ENCODE peak calls at places on chromosome 21, in nine cellular contexts. L, B, I, H, G, J, U, X and Q are unnamed samples.

GRCh38 chr21:35547946-35548774 is 499.1 kb upstream of the RUNX1 start:
- DNase-seq in L (no peak), B (no peak), I (no peak), H (no peak), G (no peak), J (no peak), U (no peak), X (no peak), Q (no peak)

GRCh38 chr21:43609501-43610340 is 49.6 kb downstream of the HSF2BP start:
- DNase-seq in L (no peak), B (no peak), I (peak), H (no peak), G (no peak), J (peak), U (no peak), X (peak), Q (peak)

GRCh38 chr21:45290948-45291612 is 3.4 kb upstream of the POFUT2 start:
- DNase-seq in L (no peak), B (peak), I (no peak), H (no peak), G (no peak), J (no peak), U (no peak), X (peak), Q (peak)

GRCh38 chr21:45427331-45428271 is 22.6 kb downstream of the COL18A1 start:
- DNase-seq in L (no peak), B (no peak), I (peak), H (no peak), G (no peak), J (peak), U (no peak), X (peak), Q (peak)

GRCh38 chr21:46189213-46189958 is 5.1 kb upstream of the SPATC1L start:
- DNase-seq in L (no peak), B (no peak), I (no peak), H (peak), G (no peak), J (no peak), U (no peak), X (peak), Q (no peak)

GRCh38 chr21:27505516-27505915 is 538.6 kb upstream of the ADAMTS5 start:
- DNase-seq in L (no peak), B (no peak), I (no peak), H (no peak), G (no peak), J (no peak), U (no peak), X (peak), Q (no peak)

GRCh38 chr21:29737188-29737587 is 202.6 kb downstream of the GRIK1 start:
- DNase-seq in L (no peak), B (no peak), I (no peak), H (no peak), G (no peak), J (no peak), U (no peak), X (no peak), Q (no peak)

GRCh38 chr21:43954896-43955295 is 57.2 kb upstream of the TRAPPC10 start:
- DNase-seq in L (no peak), B (no peak), I (no peak), H (no peak), G (no peak), J (no peak), U (no peak), X (no peak), Q (peak)

GRCh38 chr21:43297411-43297981 is 128.7 kb downstream of the CRYAA start:
- DNase-seq in L (no peak), B (peak), I (no peak), H (no peak), G (no peak), J (no peak), U (no peak), X (no peak), Q (no peak)

GRCh38 chr21:16554522-16554921 is 824.7 kb downstream of the USP25 start:
- DNase-seq in L (no peak), B (no peak), I (no peak), H (no peak), G (peak), J (no peak), U (no peak), X (no peak), Q (no peak)

GRCh38 chr21:16551101-16551695 is 821.4 kb downstream of the USP25 start:
- DNase-seq in L (no peak), B (no peak), I (no peak), H (no peak), G (no peak), J (no peak), U (no peak), X (no peak), Q (no peak)
- TF ChIP-seq CTCF in L (no peak), B (no peak), I (no peak), H (no peak), G (no peak), J (no peak), U (no peak), X (no peak), Q (no peak)

GRCh38 chr21:36851121-36851520 is 115.3 kb downstream of the HLCS start:
- DNase-seq in L (no peak), B (no peak), I (no peak), H (no peak), G (no peak), J (no peak), U (no peak), X (no peak), Q (no peak)
- H3K27ac ChIP-seq in L (no peak), B (no peak), I (no peak), H (no peak), G (no peak), J (no peak), U (no peak), X (no peak), Q (no peak)

GRCh38 chr21:39788383-39788782 is 43.4 kb downstream of the IGSF5 start:
- DNase-seq in L (no peak), B (peak), I (peak), H (peak), G (peak), J (peak), U (no peak), X (peak), Q (peak)
- TF ChIP-seq CTCF in L (no peak), B (peak), I (peak), H (peak), G (peak), J (peak), U (no peak), X (peak), Q (peak)

GRCh38 chr21:32545948-32546441 is 39.3 kb downstream of the TCP10L start:
- DNase-seq in L (no peak), B (no peak), I (no peak), H (no peak), G (no peak), J (no peak), U (no peak), X (peak), Q (no peak)
- H3K27ac ChIP-seq in L (no peak), B (no peak), I (no peak), H (no peak), G (no peak), J (no peak), U (no peak), X (no peak), Q (no peak)

DNA sequence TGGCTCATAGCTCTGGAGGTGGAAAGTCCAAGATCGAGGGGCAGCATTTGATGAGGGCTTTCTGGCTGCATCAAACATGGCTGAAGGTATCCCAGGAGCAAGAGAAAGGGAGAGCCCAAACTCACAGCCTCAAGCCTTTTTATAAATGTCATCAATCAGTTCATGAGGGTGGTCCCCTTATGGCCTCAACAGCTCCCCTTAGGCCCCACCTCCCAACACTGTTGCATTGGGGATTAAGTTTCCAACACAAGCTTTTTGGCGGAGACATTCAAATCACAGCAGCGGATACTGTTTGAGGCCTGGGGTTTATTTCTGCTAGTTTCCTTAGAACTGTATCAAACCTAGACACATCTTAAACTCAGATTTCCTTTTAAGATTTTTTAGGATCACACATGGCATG is 20.4 kb downstream of the SH3BGR start:
- DNase-seq in L (no peak), B (no peak), I (no peak), H (no peak), G (no peak), J (no peak), U (no peak), X (no peak), Q (no peak)
- TF ChIP-seq CTCF in L (no peak), B (no peak), I (no peak), H (no peak), G (no peak), J (no peak), U (no peak), X (no peak), Q (no peak)

GRCh38 chr21:41642399-41642798 is 124.5 kb downstream of the RIPK4 start:
- DNase-seq in L (no peak), B (no peak), I (no peak), H (peak), G (no peak), J (no peak), U (no peak), X (peak), Q (no peak)
- H3K27ac ChIP-seq in L (no peak), B (peak), I (no peak), H (peak), G (peak), J (peak), U (no peak), X (peak), Q (peak)

GRCh38 chr21:23968722-23969647 is 1638.3 kb downstream of the MRPL39 start:
- DNase-seq in L (peak), B (no peak), I (peak), H (no peak), G (no peak), J (no peak), U (peak), X (peak), Q (no peak)
- TF ChIP-seq CTCF in L (peak), B (peak), I (peak), H (peak), G (peak), J (no peak), U (peak), X (peak), Q (no peak)

GRCh38 chr21:34528131-34528561 is 16.1 kb upstream of the KCNE1 start:
- DNase-seq in L (no peak), B (no peak), I (no peak), H (no peak), G (no peak), J (no peak), U (no peak), X (peak), Q (no peak)
- H3K27ac ChIP-seq in L (no peak), B (peak), I (peak), H (peak), G (no peak), J (peak), U (no peak), X (peak), Q (peak)